ENCODE peak calls at places on chromosomes 3 and 15, in five cellular contexts. D, X, O, U and F are unnamed samples.

GRCh38 chr3:155745795-155746550 is 1.1 kb upstream of the PLCH1 start:
- DNase-seq in D (no peak), X (peak), O (no peak), U (peak), F (no peak)

GRCh38 chr3:126971891-126972351 is 11.0 kb upstream of the PLXNA1 start:
- DNase-seq in D (no peak), X (peak), O (no peak), U (peak), F (no peak)

GRCh38 chr3:117628896-117629295 is 919.3 kb downstream of the TUSC7 start:
- DNase-seq in D (no peak), X (peak), O (no peak), U (no peak), F (no peak)

GRCh38 chr3:38343797-38344594 is 2.6 kb upstream of the XYLB start:
- DNase-seq in D (no peak), X (no peak), O (no peak), U (no peak), F (no peak)

GRCh38 chr3:107543666-107544065 is 20.9 kb downstream of the BBX start:
- DNase-seq in D (no peak), X (no peak), O (no peak), U (peak), F (no peak)

GRCh38 chr3:12753275-12754028 is 5.6 kb downstream of the TMEM40 start:
- DNase-seq in D (no peak), X (peak), O (no peak), U (no peak), F (no peak)

GRCh38 chr3:195147649-195148121 is 123.3 kb downstream of the XXYLT1 start:
- DNase-seq in D (no peak), X (peak), O (no peak), U (peak), F (no peak)

GRCh38 chr3:128603811-128604447 is 46.7 kb downstream of the RPN1 start:
- DNase-seq in D (no peak), X (no peak), O (no peak), U (no peak), F (no peak)

GRCh38 chr15:68431792-68432401 is at the start of gene ITGA11:
- DNase-seq in D (no peak), X (peak), O (peak), U (peak), F (no peak)

GRCh38 chr15:67746022-67746421 is 79.3 kb upstream of the SKOR1 start:
- DNase-seq in D (no peak), X (no peak), O (no peak), U (no peak), F (no peak)

GRCh38 chr3:4343258-4343657 is 40.1 kb downstream of the SETMAR start:
- DNase-seq in D (no peak), X (no peak), O (no peak), U (no peak), F (no peak)

GRCh38 chr3:128195802-128196201 is 42.5 kb downstream of the EEFSEC start:
- DNase-seq in D (no peak), X (no peak), O (no peak), U (no peak), F (no peak)

GRCh38 chr3:148643389-148643840 is 54.3 kb upstream of the AGTR1 start:
- DNase-seq in D (no peak), X (no peak), O (no peak), U (no peak), F (no peak)

GRCh38 chr3:88149146-88149515 is 628 bp upstream of the C3orf38 start:
- DNase-seq in D (no peak), X (no peak), O (no peak), U (no peak), F (no peak)
- TF ChIP-seq CTCF in D (no peak), X (no peak), O (no peak), U (no peak), F (no peak)

GRCh38 chr15:62850318-62850717 is 192.2 kb upstream of the TPM1 start:
- DNase-seq in D (no peak), X (peak), O (no peak), U (peak), F (no peak)

GRCh38 chr15:62846805-62847481 is 195.6 kb upstream of the TPM1 start:
- DNase-seq in D (no peak), X (no peak), O (no peak), U (no peak), F (no peak)

GRCh38 chr15:62849316-62850129 is 193.0 kb upstream of the TPM1 start:
- DNase-seq in D (no peak), X (no peak), O (no peak), U (no peak), F (no peak)

GRCh38 chr15:62847900-62848489 is 194.6 kb upstream of the TPM1 start:
- DNase-seq in D (peak), X (peak), O (peak), U (peak), F (peak)

DNA sequence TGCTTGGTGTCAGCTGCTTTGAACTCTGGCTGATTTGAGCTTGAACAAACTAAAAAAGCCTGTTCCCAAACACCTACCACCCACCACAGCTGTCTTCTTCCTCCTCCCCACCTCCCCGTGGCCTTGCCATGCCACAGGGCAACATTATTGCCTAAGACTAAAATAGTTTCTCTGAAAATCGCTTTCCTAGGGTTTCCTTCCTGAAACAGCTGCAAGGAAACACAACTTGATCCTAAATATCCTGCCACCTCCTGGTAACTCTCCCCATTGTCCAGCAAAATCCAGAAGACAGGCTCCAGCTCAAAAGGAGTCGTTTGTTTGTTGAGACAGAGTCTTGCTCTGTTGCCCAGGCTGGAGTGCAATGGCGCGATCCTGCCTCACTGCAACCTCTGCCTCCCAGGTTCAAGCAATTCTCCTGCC is 193.9 kb upstream of the TPM1 start:
- DNase-seq in D (no peak), X (no peak), O (no peak), U (peak), F (no peak)
- TF ChIP-seq CTCF in D (no peak), X (no peak), O (no peak), U (peak), F (no peak)

DNA sequence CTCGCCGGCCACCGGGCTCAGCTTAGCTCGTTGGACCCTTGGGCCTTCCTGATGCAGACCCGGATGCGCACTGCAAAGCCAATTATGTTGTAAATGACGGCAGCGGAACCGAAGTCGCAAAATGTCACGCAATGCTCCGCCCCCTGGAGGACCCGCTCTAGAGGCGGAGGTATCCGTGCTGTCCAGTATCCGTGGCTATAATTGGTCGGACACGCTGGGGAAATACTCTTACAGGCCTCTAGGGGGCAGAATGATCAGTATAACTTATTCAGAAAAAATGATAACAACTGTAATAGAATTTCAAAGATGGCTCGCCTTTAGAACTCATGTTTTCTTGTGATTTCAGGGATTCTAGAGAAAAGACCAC is at the start of gene PRR23B:
- DNase-seq in D (no peak), X (no peak), O (no peak), U (no peak), F (no peak)
- TF ChIP-seq CTCF in D (no peak), X (no peak), O (peak), U (no peak), F (no peak)

GRCh38 chr15:31278056-31278445 is 48.6 kb upstream of the KLF13 start:
- DNase-seq in D (no peak), X (no peak), O (peak), U (no peak), F (no peak)
- TF ChIP-seq CTCF in D (no peak), X (no peak), O (no peak), U (no peak), F (no peak)

GRCh38 chr3:151443583-151443982 is 17.3 kb downstream of the IGSF10 start:
- DNase-seq in D (no peak), X (no peak), O (peak), U (no peak), F (no peak)
- TF ChIP-seq CTCF in D (no peak), X (no peak), O (no peak), U (no peak), F (no peak)

DNA sequence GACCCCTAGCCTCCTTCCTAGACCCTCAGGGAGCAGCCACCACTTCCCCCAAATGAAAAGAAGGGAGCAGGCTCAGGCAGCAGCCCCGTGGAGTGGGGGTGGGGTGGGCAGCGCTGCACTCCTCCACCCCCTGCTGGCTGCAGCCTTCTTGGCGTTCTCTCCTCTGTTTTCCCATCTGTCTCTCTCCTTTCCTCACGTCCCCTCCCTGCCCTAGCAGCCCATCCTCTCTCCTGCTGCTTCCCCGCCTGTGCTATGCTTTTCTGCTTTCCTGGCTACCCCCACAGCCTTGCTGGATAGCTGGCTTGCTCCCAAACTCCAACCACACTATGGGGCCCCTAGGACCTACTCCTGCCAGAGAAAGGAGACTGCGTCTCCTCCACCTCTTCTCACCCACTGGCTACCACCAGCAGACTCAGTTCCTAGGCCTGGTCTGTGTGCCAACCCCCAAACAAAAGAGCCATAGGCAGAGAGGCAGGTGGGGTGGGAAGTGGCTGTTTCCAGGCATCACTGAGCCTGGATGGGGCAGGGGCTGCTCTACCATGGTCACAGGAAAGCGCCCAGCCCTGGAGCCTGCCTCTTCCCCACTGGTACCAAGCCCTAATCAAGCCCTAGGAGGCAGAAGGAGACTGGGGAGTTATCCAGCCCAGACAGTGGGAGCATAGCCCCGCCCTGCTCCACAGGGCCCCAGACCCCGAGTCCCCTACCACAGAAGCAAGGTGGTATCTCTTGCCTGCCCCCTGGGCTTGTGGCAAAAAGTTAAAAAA is 3.4 kb upstream of the DISP2 start:
- DNase-seq in D (no peak), X (peak), O (no peak), U (no peak), F (peak)
- TF ChIP-seq CTCF in D (no peak), X (no peak), O (peak), U (no peak), F (peak)

DNA sequence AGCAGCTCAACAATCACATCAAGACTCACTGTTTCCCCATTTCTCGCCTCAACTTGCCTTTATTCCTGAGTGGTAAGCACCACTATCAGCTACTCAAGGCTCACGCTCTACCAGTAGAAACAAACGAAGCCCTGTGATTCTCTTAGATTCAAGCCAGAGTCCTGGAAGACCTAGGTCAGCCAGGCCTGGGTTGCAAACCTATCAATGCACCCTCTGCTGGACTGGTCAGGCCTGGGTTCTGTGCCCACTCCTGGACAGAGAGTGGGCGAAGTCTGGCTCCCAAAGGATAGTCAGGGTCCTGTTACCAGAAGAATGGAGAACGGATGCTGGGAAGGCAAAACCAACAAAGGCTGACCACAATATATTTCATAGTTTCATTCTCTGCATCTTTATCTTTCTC is 308.4 kb downstream of the SHQ1 start:
- DNase-seq in D (no peak), X (no peak), O (no peak), U (no peak), F (no peak)
- TF ChIP-seq CTCF in D (no peak), X (no peak), O (no peak), U (no peak), F (no peak)